ENCODE peak calls at places on chromosome 14, in five cellular contexts. One of them, this sample, is unnamed.

GRCh38 chr14:94770251-94770749 is 387 bp upstream of the GSC start:
- DNase-seq in MM.1S: no peak
- DNase-seq in HCT116: no peak
- DNase-seq in neural progenitor cell: peak
- DNase-seq in GM23248: no peak
- DNase-seq in this sample: no peak

GRCh38 chr14:67950386-67950785 is 130.8 kb downstream of the RAD51B start:
- DNase-seq in MM.1S: no peak
- DNase-seq in HCT116: no peak
- DNase-seq in neural progenitor cell: no peak
- DNase-seq in GM23248: no peak
- DNase-seq in this sample: no peak

GRCh38 chr14:57533214-57533613 is 39.6 kb upstream of the CCDC198 start:
- DNase-seq in MM.1S: peak
- DNase-seq in HCT116: peak
- DNase-seq in neural progenitor cell: peak
- DNase-seq in GM23248: peak
- DNase-seq in this sample: peak

GRCh38 chr14:65301862-65302539 is 110.5 kb upstream of the FUT8 start:
- DNase-seq in MM.1S: no peak
- DNase-seq in HCT116: no peak
- DNase-seq in neural progenitor cell: no peak
- DNase-seq in GM23248: no peak
- DNase-seq in this sample: peak

GRCh38 chr14:87615822-87616679 is 376.9 kb downstream of the GALC start:
- DNase-seq in MM.1S: peak
- DNase-seq in HCT116: peak
- DNase-seq in neural progenitor cell: peak
- DNase-seq in GM23248: peak
- DNase-seq in this sample: peak

GRCh38 chr14:47715330-47715729 is 39.9 kb upstream of the MDGA2 start:
- DNase-seq in MM.1S: no peak
- DNase-seq in HCT116: peak
- DNase-seq in neural progenitor cell: no peak
- DNase-seq in GM23248: peak
- DNase-seq in this sample: peak

GRCh38 chr14:103657466-103657865 is 28.5 kb downstream of the KLC1 start:
- DNase-seq in MM.1S: no peak
- DNase-seq in HCT116: no peak
- DNase-seq in neural progenitor cell: no peak
- DNase-seq in GM23248: peak
- DNase-seq in this sample: no peak

GRCh38 chr14:39447155-39447554 is 14.9 kb upstream of the FBXO33 start:
- DNase-seq in MM.1S: no peak
- DNase-seq in HCT116: no peak
- DNase-seq in neural progenitor cell: no peak
- DNase-seq in GM23248: no peak
- DNase-seq in this sample: no peak

GRCh38 chr14:42563313-42563712 is 956.6 kb downstream of the LRFN5 start:
- DNase-seq in MM.1S: no peak
- DNase-seq in HCT116: no peak
- DNase-seq in neural progenitor cell: no peak
- DNase-seq in GM23248: no peak
- DNase-seq in this sample: no peak

GRCh38 chr14:36161781-36162180 is 14.7 kb downstream of the PTCSC3 start:
- DNase-seq in MM.1S: no peak
- DNase-seq in HCT116: no peak
- DNase-seq in neural progenitor cell: no peak
- DNase-seq in GM23248: no peak
- DNase-seq in this sample: no peak

GRCh38 chr14:99822166-99822527 is 28.9 kb downstream of the EML1 start:
- DNase-seq in MM.1S: no peak
- DNase-seq in HCT116: no peak
- DNase-seq in neural progenitor cell: no peak
- DNase-seq in GM23248: peak
- DNase-seq in this sample: no peak

GRCh38 chr14:87461704-87462103 is 531.3 kb downstream of the GALC start:
- DNase-seq in MM.1S: no peak
- DNase-seq in HCT116: no peak
- DNase-seq in neural progenitor cell: peak
- DNase-seq in GM23248: no peak
- DNase-seq in this sample: no peak

GRCh38 chr14:89451229-89451628 is 34.2 kb upstream of the FOXN3 start:
- DNase-seq in MM.1S: no peak
- DNase-seq in HCT116: no peak
- DNase-seq in neural progenitor cell: no peak
- DNase-seq in GM23248: no peak
- DNase-seq in this sample: no peak

GRCh38 chr14:101175731-101176534 is 272.4 kb upstream of the RTL1 start:
- DNase-seq in MM.1S: no peak
- DNase-seq in HCT116: no peak
- DNase-seq in neural progenitor cell: no peak
- DNase-seq in GM23248: no peak
- DNase-seq in this sample: no peak

GRCh38 chr14:100532916-100533630 is 54.1 kb downstream of the BEGAIN start:
- DNase-seq in MM.1S: no peak
- DNase-seq in HCT116: no peak
- DNase-seq in neural progenitor cell: no peak
- DNase-seq in GM23248: peak
- DNase-seq in this sample: no peak

GRCh38 chr14:99627510-99628381 is 17.2 kb upstream of the HHIPL1 start:
- DNase-seq in MM.1S: no peak
- DNase-seq in HCT116: no peak
- DNase-seq in neural progenitor cell: no peak
- DNase-seq in GM23248: peak
- DNase-seq in this sample: no peak

GRCh38 chr14:50943261-50943942 is 881 bp downstream of the PYGL start:
- DNase-seq in MM.1S: no peak
- DNase-seq in HCT116: peak
- DNase-seq in neural progenitor cell: peak
- DNase-seq in GM23248: peak
- DNase-seq in this sample: peak

GRCh38 chr14:37045340-37046061 is 126.9 kb downstream of the SLC25A21 start:
- DNase-seq in MM.1S: peak
- DNase-seq in HCT116: no peak
- DNase-seq in neural progenitor cell: no peak
- DNase-seq in GM23248: no peak
- DNase-seq in this sample: no peak

GRCh38 chr14:94971750-94972149 is 185.6 kb downstream of the DICER1 start:
- DNase-seq in MM.1S: no peak
- DNase-seq in HCT116: no peak
- DNase-seq in neural progenitor cell: no peak
- DNase-seq in GM23248: peak
- DNase-seq in this sample: no peak

GRCh38 chr14:67221248-67221981 is 19.8 kb upstream of the PALS1 start:
- DNase-seq in MM.1S: no peak
- DNase-seq in HCT116: peak
- DNase-seq in neural progenitor cell: no peak
- DNase-seq in GM23248: peak
- DNase-seq in this sample: peak

GRCh38 chr14:71474291-71474690 is 457.9 kb upstream of the RGS6 start:
- DNase-seq in MM.1S: no peak
- DNase-seq in HCT116: no peak
- DNase-seq in neural progenitor cell: no peak
- DNase-seq in GM23248: no peak
- DNase-seq in this sample: no peak

GRCh38 chr14:73712071-73712506 is 2.1 kb downstream of the PNMA1 start:
- DNase-seq in MM.1S: no peak
- DNase-seq in HCT116: no peak
- DNase-seq in neural progenitor cell: no peak
- DNase-seq in GM23248: peak
- DNase-seq in this sample: peak

GRCh38 chr14:78764240-78764639 is 594.1 kb downstream of the NRXN3 start:
- DNase-seq in MM.1S: no peak
- DNase-seq in HCT116: no peak
- DNase-seq in neural progenitor cell: no peak
- DNase-seq in GM23248: peak
- DNase-seq in this sample: no peak

GRCh38 chr14:101219896-101220703 is 316.6 kb upstream of the RTL1 start:
- DNase-seq in MM.1S: no peak
- DNase-seq in HCT116: no peak
- DNase-seq in neural progenitor cell: no peak
- DNase-seq in GM23248: no peak
- DNase-seq in this sample: no peak

GRCh38 chr14:72779679-72780078 is 114.2 kb downstream of the DPF3 start:
- DNase-seq in MM.1S: no peak
- DNase-seq in HCT116: no peak
- DNase-seq in neural progenitor cell: no peak
- DNase-seq in GM23248: no peak
- DNase-seq in this sample: no peak

GRCh38 chr14:55721353-55721752 is 141.3 kb downstream of the KTN1 start:
- DNase-seq in MM.1S: no peak
- DNase-seq in HCT116: peak
- DNase-seq in neural progenitor cell: no peak
- DNase-seq in GM23248: peak
- DNase-seq in this sample: peak

GRCh38 chr14:92747701-92748258 is 647 bp downstream of the LGMN start:
- DNase-seq in MM.1S: peak
- DNase-seq in HCT116: no peak
- DNase-seq in neural progenitor cell: peak
- DNase-seq in GM23248: peak
- DNase-seq in this sample: peak
- H3K4me3 ChIP-seq in MM.1S: peak
- H3K4me3 ChIP-seq in HCT116: peak
- H3K4me3 ChIP-seq in neural progenitor cell: peak
- H3K4me3 ChIP-seq in GM23248: peak
- H3K4me3 ChIP-seq in this sample: peak

GRCh38 chr14:33904609-33905008 is 46.3 kb downstream of the EGLN3 start:
- DNase-seq in MM.1S: no peak
- DNase-seq in HCT116: no peak
- DNase-seq in neural progenitor cell: no peak
- DNase-seq in GM23248: no peak
- DNase-seq in this sample: no peak

GRCh38 chr14:33903369-33903768 is 47.5 kb downstream of the EGLN3 start:
- DNase-seq in MM.1S: no peak
- DNase-seq in HCT116: no peak
- DNase-seq in neural progenitor cell: no peak
- DNase-seq in GM23248: no peak
- DNase-seq in this sample: no peak

GRCh38 chr14:33901429-33902155 is 49.3 kb downstream of the EGLN3 start:
- DNase-seq in MM.1S: no peak
- DNase-seq in HCT116: no peak
- DNase-seq in neural progenitor cell: no peak
- DNase-seq in GM23248: no peak
- DNase-seq in this sample: no peak

GRCh38 chr14:33900706-33901105 is 50.2 kb downstream of the EGLN3 start:
- DNase-seq in MM.1S: no peak
- DNase-seq in HCT116: no peak
- DNase-seq in neural progenitor cell: no peak
- DNase-seq in GM23248: no peak
- DNase-seq in this sample: no peak

GRCh38 chr14:33902363-33902762 is 48.5 kb downstream of the EGLN3 start:
- DNase-seq in MM.1S: no peak
- DNase-seq in HCT116: no peak
- DNase-seq in neural progenitor cell: no peak
- DNase-seq in GM23248: no peak
- DNase-seq in this sample: no peak
- H3K9ac ChIP-seq in MM.1S: no peak
- H3K9ac ChIP-seq in HCT116: no peak
- H3K9ac ChIP-seq in neural progenitor cell: no peak
- H3K9ac ChIP-seq in GM23248: no peak
- H3K9ac ChIP-seq in this sample: no peak

DNA sequence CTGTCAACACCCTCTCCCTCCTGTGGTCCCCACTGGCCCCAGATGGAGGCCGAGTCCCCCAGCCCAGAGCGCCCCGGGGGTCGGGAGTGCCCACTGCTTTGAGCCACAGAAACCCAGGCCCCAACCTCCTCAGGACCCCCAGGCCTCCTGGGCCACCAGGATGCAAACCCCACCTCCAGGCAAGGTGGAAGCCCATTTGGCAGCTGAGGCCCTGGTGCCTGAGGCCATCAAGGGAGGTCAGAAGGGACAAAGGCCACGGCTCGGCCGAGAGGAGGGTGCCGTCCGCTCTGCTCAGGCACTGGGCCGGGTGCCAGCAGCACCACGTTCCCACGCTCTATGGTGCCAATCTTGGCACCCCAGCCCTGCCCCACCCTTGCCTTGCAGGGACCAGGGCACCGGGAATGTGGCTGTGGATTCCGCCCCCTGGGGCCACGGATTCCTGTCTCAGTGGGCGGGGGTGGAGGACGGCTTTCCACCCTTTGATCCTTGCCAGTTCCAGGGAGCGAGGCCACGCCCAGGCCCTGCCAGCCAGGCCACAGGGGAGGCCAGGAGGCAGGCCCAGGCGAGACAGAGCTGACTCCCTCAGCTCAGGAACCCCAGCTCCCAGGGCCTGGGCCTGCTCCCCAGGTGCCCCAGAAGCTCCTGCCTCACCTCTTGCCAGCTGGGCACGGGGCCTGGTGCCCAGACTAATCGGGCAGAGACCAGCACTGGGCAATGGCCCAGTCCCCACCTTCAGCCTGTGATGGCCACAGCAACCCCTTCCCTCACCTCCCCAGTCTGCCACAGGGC is 26.3 kb upstream of the GPR132 start:
- DNase-seq in MM.1S: no peak
- DNase-seq in HCT116: peak
- DNase-seq in neural progenitor cell: no peak
- DNase-seq in GM23248: peak
- DNase-seq in this sample: peak
- TF ChIP-seq EZH2phosphoT487 in MM.1S: no peak
- TF ChIP-seq EZH2phosphoT487 in HCT116: no peak
- TF ChIP-seq EZH2phosphoT487 in neural progenitor cell: no peak
- TF ChIP-seq EZH2phosphoT487 in GM23248: no peak
- TF ChIP-seq EZH2phosphoT487 in this sample: peak

GRCh38 chr14:24309538-24310386 is at the start of gene LTB4R2:
- DNase-seq in MM.1S: no peak
- DNase-seq in HCT116: no peak
- DNase-seq in neural progenitor cell: no peak
- DNase-seq in GM23248: no peak
- DNase-seq in this sample: no peak
- H3K4me3 ChIP-seq in MM.1S: peak
- H3K4me3 ChIP-seq in HCT116: no peak
- H3K4me3 ChIP-seq in neural progenitor cell: no peak
- H3K4me3 ChIP-seq in GM23248: peak
- H3K4me3 ChIP-seq in this sample: no peak

DNA sequence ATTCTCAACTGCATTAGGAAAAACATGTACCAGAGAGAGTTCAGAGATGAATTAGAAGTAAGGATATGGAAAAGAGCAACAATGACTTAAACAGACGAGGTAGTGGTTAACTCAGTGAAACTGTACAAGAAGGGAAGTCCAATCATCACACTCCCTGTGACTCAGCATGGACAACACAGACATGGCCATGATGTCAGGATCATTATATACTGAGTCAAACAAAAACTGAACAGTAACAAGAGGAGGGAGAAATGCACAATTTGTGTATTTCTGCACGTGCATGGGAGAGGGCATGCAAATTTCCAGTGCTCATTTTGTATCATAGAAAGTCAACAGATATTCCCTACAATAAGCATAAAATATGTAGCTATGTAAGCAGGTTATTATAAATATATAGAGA is 1037.8 kb downstream of the BCL11B start:
- DNase-seq in MM.1S: no peak
- DNase-seq in HCT116: no peak
- DNase-seq in neural progenitor cell: no peak
- DNase-seq in GM23248: peak
- DNase-seq in this sample: peak
- H3K9ac ChIP-seq in MM.1S: no peak
- H3K9ac ChIP-seq in HCT116: no peak
- H3K9ac ChIP-seq in neural progenitor cell: no peak
- H3K9ac ChIP-seq in GM23248: no peak
- H3K9ac ChIP-seq in this sample: no peak

GRCh38 chr14:97177635-97178034 is 380.5 kb downstream of the VRK1 start:
- DNase-seq in MM.1S: no peak
- DNase-seq in HCT116: no peak
- DNase-seq in neural progenitor cell: no peak
- DNase-seq in GM23248: peak
- DNase-seq in this sample: no peak
- TF ChIP-seq EZH2phosphoT487 in MM.1S: no peak
- TF ChIP-seq EZH2phosphoT487 in HCT116: no peak
- TF ChIP-seq EZH2phosphoT487 in neural progenitor cell: no peak
- TF ChIP-seq EZH2phosphoT487 in GM23248: no peak
- TF ChIP-seq EZH2phosphoT487 in this sample: no peak

This sample was measured in PC-3.